ENCODE peak calls at places on chromosomes 7 and 10, in six cellular contexts. One of them, this sample, is unnamed.

GRCh38 chr7:150941983-150942590 is 36.0 kb downstream of the KCNH2 start:
- DNase-seq in pons: no peak
- DNase-seq in stimulated activated naive CD8-positive, alpha-beta T cell treated with anti-CD3 and anti-CD28 coated beads, Interleukin-15, amount 100 ng/mL, for 72 hours: peak; percentile 53
- DNase-seq in A549: no peak
- DNase-seq in stimulated activated CD4-positive, alpha-beta T cell treated with anti-CD3 and anti-CD28 coated beads, TNF-alpha, amount 100 ng/mL, for 4 hours: no peak
- DNase-seq in psoas muscle: peak; percentile 35
- DNase-seq in this sample: peak; percentile 67

GRCh38 chr10:116146374-116146773 is 126.6 kb downstream of the GFRA1 start:
- DNase-seq in pons: no peak
- DNase-seq in stimulated activated naive CD8-positive, alpha-beta T cell treated with anti-CD3 and anti-CD28 coated beads, Interleukin-15, amount 100 ng/mL, for 72 hours: no peak
- DNase-seq in A549: no peak
- DNase-seq in stimulated activated CD4-positive, alpha-beta T cell treated with anti-CD3 and anti-CD28 coated beads, TNF-alpha, amount 100 ng/mL, for 4 hours: no peak
- DNase-seq in psoas muscle: no peak
- DNase-seq in this sample: no peak

GRCh38 chr10:3805791-3806381 is 20.9 kb upstream of the KLF6 start:
- DNase-seq in pons: no peak
- DNase-seq in stimulated activated naive CD8-positive, alpha-beta T cell treated with anti-CD3 and anti-CD28 coated beads, Interleukin-15, amount 100 ng/mL, for 72 hours: peak; percentile 50
- DNase-seq in A549: peak; percentile 67
- DNase-seq in stimulated activated CD4-positive, alpha-beta T cell treated with anti-CD3 and anti-CD28 coated beads, TNF-alpha, amount 100 ng/mL, for 4 hours: peak; percentile 26
- DNase-seq in psoas muscle: peak; percentile 65
- DNase-seq in this sample: no peak

GRCh38 chr10:34305189-34305588 is 509.9 kb downstream of the PARD3 start:
- DNase-seq in pons: no peak
- DNase-seq in stimulated activated naive CD8-positive, alpha-beta T cell treated with anti-CD3 and anti-CD28 coated beads, Interleukin-15, amount 100 ng/mL, for 72 hours: no peak
- DNase-seq in A549: peak; percentile 50
- DNase-seq in stimulated activated CD4-positive, alpha-beta T cell treated with anti-CD3 and anti-CD28 coated beads, TNF-alpha, amount 100 ng/mL, for 4 hours: no peak
- DNase-seq in psoas muscle: no peak
- DNase-seq in this sample: no peak

GRCh38 chr10:84213076-84213475 is 12.3 kb downstream of the LRIT2 start:
- DNase-seq in pons: no peak
- DNase-seq in stimulated activated naive CD8-positive, alpha-beta T cell treated with anti-CD3 and anti-CD28 coated beads, Interleukin-15, amount 100 ng/mL, for 72 hours: no peak
- DNase-seq in A549: no peak
- DNase-seq in stimulated activated CD4-positive, alpha-beta T cell treated with anti-CD3 and anti-CD28 coated beads, TNF-alpha, amount 100 ng/mL, for 4 hours: no peak
- DNase-seq in psoas muscle: no peak
- DNase-seq in this sample: no peak

GRCh38 chr10:116055252-116055918 is 217.6 kb downstream of the GFRA1 start:
- DNase-seq in pons: no peak
- DNase-seq in stimulated activated naive CD8-positive, alpha-beta T cell treated with anti-CD3 and anti-CD28 coated beads, Interleukin-15, amount 100 ng/mL, for 72 hours: no peak
- DNase-seq in A549: no peak
- DNase-seq in stimulated activated CD4-positive, alpha-beta T cell treated with anti-CD3 and anti-CD28 coated beads, TNF-alpha, amount 100 ng/mL, for 4 hours: no peak
- DNase-seq in psoas muscle: peak; percentile 71
- DNase-seq in this sample: peak; percentile 42

GRCh38 chr10:95963992-95964391 is 56.2 kb downstream of the CC2D2B start:
- DNase-seq in pons: no peak
- DNase-seq in stimulated activated naive CD8-positive, alpha-beta T cell treated with anti-CD3 and anti-CD28 coated beads, Interleukin-15, amount 100 ng/mL, for 72 hours: no peak
- DNase-seq in A549: no peak
- DNase-seq in stimulated activated CD4-positive, alpha-beta T cell treated with anti-CD3 and anti-CD28 coated beads, TNF-alpha, amount 100 ng/mL, for 4 hours: no peak
- DNase-seq in psoas muscle: no peak
- DNase-seq in this sample: no peak

GRCh38 chr10:94133239-94133638 is 139.5 kb downstream of the PLCE1 start:
- DNase-seq in pons: peak; percentile 39
- DNase-seq in stimulated activated naive CD8-positive, alpha-beta T cell treated with anti-CD3 and anti-CD28 coated beads, Interleukin-15, amount 100 ng/mL, for 72 hours: no peak
- DNase-seq in A549: no peak
- DNase-seq in stimulated activated CD4-positive, alpha-beta T cell treated with anti-CD3 and anti-CD28 coated beads, TNF-alpha, amount 100 ng/mL, for 4 hours: no peak
- DNase-seq in psoas muscle: peak; percentile 87
- DNase-seq in this sample: peak; percentile 16

GRCh38 chr10:95456486-95456885 is 104.7 kb downstream of the SORBS1 start:
- DNase-seq in pons: no peak
- DNase-seq in stimulated activated naive CD8-positive, alpha-beta T cell treated with anti-CD3 and anti-CD28 coated beads, Interleukin-15, amount 100 ng/mL, for 72 hours: no peak
- DNase-seq in A549: no peak
- DNase-seq in stimulated activated CD4-positive, alpha-beta T cell treated with anti-CD3 and anti-CD28 coated beads, TNF-alpha, amount 100 ng/mL, for 4 hours: no peak
- DNase-seq in psoas muscle: no peak
- DNase-seq in this sample: no peak

GRCh38 chr7:151520419-151521229 is 929 bp upstream of the RHEB start:
- DNase-seq in pons: peak; percentile 23
- DNase-seq in stimulated activated naive CD8-positive, alpha-beta T cell treated with anti-CD3 and anti-CD28 coated beads, Interleukin-15, amount 100 ng/mL, for 72 hours: peak; percentile 66
- DNase-seq in A549: no peak
- DNase-seq in stimulated activated CD4-positive, alpha-beta T cell treated with anti-CD3 and anti-CD28 coated beads, TNF-alpha, amount 100 ng/mL, for 4 hours: no peak
- DNase-seq in psoas muscle: peak; percentile 80
- DNase-seq in this sample: peak; percentile 29

GRCh38 chr7:46072722-46073121 is 151.7 kb upstream of the IGFBP3 start:
- DNase-seq in pons: no peak
- DNase-seq in stimulated activated naive CD8-positive, alpha-beta T cell treated with anti-CD3 and anti-CD28 coated beads, Interleukin-15, amount 100 ng/mL, for 72 hours: no peak
- DNase-seq in A549: no peak
- DNase-seq in stimulated activated CD4-positive, alpha-beta T cell treated with anti-CD3 and anti-CD28 coated beads, TNF-alpha, amount 100 ng/mL, for 4 hours: no peak
- DNase-seq in psoas muscle: no peak
- DNase-seq in this sample: no peak